ENCODE peak calls at places on chromosome 4, in four cellular contexts. W is GM12878, Y is GM12892, C is SK-N-SH. Q is an unnamed sample.
A peak's percentile ranks its signal among the peaks of the same experiment; 100 is the strongest.

GRCh38 chr4:88792268-88792781 is 94.7 kb upstream of the NAP1L5 start:
- DNase-seq in W (peak; percentile 16), C (no peak), Y (no peak), Q (no peak)

GRCh38 chr4:48985602-48985975 is 486 bp upstream of the CWH43 start:
- DNase-seq in Y (no peak), W (no peak), C (peak; percentile 13), Q (no peak)

GRCh38 chr4:145527773-145528172 is 46.1 kb downstream of the SMAD1 start:
- DNase-seq in Y (no peak), W (no peak), C (no peak), Q (no peak)

GRCh38 chr4:1796486-1797204 is 3.6 kb downstream of the FGFR3 start:
- DNase-seq in W (no peak), Y (no peak), C (no peak), Q (no peak)

GRCh38 chr4:78767350-78767749 is 8.8 kb upstream of the BMP2K start:
- DNase-seq in Y (no peak), W (no peak), C (no peak), Q (no peak)

GRCh38 chr4:76307670-76308014 is 1.1 kb downstream of the STBD1 start:
- DNase-seq in C (peak; percentile 68), W (no peak), Y (no peak), Q (no peak)

GRCh38 chr4:158090323-158090722 is 82.5 kb downstream of the GASK1B start:
- DNase-seq in C (no peak), Y (no peak), W (no peak), Q (no peak)

GRCh38 chr4:122584517-122584916 is 36.3 kb downstream of the IL21 start:
- DNase-seq in Y (no peak), W (no peak), C (no peak), Q (no peak)

GRCh38 chr4:87530868-87531267 is 1.7 kb upstream of the SPARCL1 start:
- DNase-seq in W (no peak), C (no peak), Y (no peak), Q (no peak)

GRCh38 chr4:104649631-104650030 is 154.9 kb upstream of the CXXC4 start:
- DNase-seq in W (no peak), Y (no peak), C (no peak), Q (no peak)

GRCh38 chr4:76072760-76073159 is 1.7 kb upstream of the ART3 start:
- DNase-seq in W (no peak), C (no peak), Y (no peak), Q (no peak)

DNA sequence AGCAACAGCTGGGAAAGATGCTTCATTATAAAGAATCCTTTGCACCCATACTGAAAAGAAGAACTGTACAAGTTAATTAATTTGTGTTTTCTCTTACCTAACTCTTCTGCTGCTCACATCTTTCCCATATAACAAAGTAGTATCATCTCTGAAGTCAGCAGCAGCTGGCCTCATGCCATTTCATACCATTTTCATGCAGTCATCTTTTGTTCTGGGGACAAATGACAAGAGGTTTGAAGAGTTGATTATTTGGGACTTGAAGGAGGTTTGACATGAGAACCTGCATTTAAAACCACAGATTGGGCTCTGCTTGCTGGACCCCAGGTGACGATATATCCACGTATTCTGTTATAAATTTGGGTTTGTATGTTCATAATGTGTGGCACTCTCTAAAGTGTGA is 430.3 kb downstream of the SPRY1 start:
- DNase-seq in W (no peak), Y (no peak), C (no peak), Q (no peak)
- TF ChIP-seq TAF1 in W (no peak), Y (no peak), C (no peak), Q (no peak)

GRCh38 chr4:177266492-177266891 is 43.2 kb upstream of the NEIL3 start:
- DNase-seq in Y (no peak), W (no peak), C (no peak), Q (no peak)

GRCh38 chr4:177267911-177268310 is 41.8 kb upstream of the NEIL3 start:
- DNase-seq in C (no peak), Y (no peak), W (no peak), Q (no peak)

GRCh38 chr4:177272007-177272406 is 37.7 kb upstream of the NEIL3 start:
- DNase-seq in C (no peak), W (no peak), Y (no peak), Q (no peak)

GRCh38 chr4:177275999-177276398 is 33.7 kb upstream of the NEIL3 start:
- DNase-seq in C (no peak), Y (no peak), W (no peak), Q (no peak)

GRCh38 chr4:177271091-177271490 is 38.6 kb upstream of the NEIL3 start:
- DNase-seq in W (no peak), C (no peak), Y (no peak), Q (no peak)
- TF ChIP-seq TAF1 in W (no peak), C (no peak), Y (no peak), Q (no peak)

GRCh38 chr4:140851032-140851636 is 94.9 kb upstream of the TBC1D9 start:
- DNase-seq in C (peak; percentile 54), W (peak; percentile 33), Y (peak; percentile 24), Q (peak; percentile 35)
- TF ChIP-seq TAF1 in C (no peak), W (no peak), Y (no peak), Q (no peak)

GRCh38 chr4:3074846-3075651 is 568 bp downstream of the HTT start:
- DNase-seq in Y (no peak), W (no peak), C (peak; percentile 74), Q (no peak)
- TF ChIP-seq TAF1 in Y (peak; percentile 56), W (peak; percentile 83), C (no peak), Q (peak; percentile 80)

GRCh38 chr4:138500869-138501268 is 258.7 kb upstream of the SLC7A11 start:
- DNase-seq in Y (no peak), C (no peak), W (no peak), Q (no peak)

GRCh38 chr4:138499627-138500026 is 257.5 kb upstream of the SLC7A11 start:
- DNase-seq in W (no peak), C (no peak), Y (no peak), Q (no peak)

GRCh38 chr4:138492178-138492577 is 250.0 kb upstream of the SLC7A11 start:
- DNase-seq in Y (no peak), W (no peak), C (no peak), Q (no peak)

DNA sequence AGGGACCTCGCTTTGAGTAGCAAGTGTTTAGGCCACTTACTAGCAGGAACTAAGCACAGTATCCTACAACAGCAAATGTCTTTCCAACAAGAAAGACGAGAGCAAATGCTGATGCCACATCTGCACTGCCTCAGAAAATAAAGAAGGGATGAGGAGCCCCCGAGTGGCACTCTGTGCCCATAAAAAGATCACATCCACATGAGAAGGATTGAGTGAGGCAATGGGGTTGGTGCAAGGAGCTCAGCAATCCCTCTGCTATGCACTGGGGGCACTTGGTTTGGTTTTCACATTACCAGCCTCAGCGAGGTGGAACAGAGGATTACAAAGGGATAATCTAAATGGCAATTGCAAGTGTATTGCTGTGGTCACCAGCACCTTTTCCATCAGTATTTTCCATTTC is 252.8 kb upstream of the SLC7A11 start:
- DNase-seq in Y (no peak), C (no peak), W (peak; percentile 4), Q (no peak)
- TF ChIP-seq TAF1 in Y (no peak), C (no peak), W (no peak), Q (no peak)

GRCh38 chr4:174869334-174869733 is 40.3 kb upstream of the GLRA3 start:
- DNase-seq in Y (no peak), W (no peak), C (no peak), Q (no peak)
- TF ChIP-seq TAF1 in Y (no peak), W (no peak), C (no peak), Q (no peak)